ENCODE peak calls at places on chromosomes 11 and 22, in ten cellular contexts. T, A, J, K, P, Z, H, U, N and D are unnamed samples.

GRCh38 chr22:17314472-17314871 is 54.8 kb upstream of the CECR2 start:
- DNase-seq in T (no peak), A (no peak), J (no peak), K (no peak), P (no peak), Z (no peak), H (no peak), U (no peak), N (no peak), D (no peak)

GRCh38 chr11:18229501-18229900 is 7.1 kb downstream of the SAA4 start:
- DNase-seq in T (no peak), A (no peak), J (no peak), K (no peak), P (no peak), Z (no peak), H (no peak), U (no peak), N (no peak), D (no peak)

GRCh38 chr11:74278721-74279148 is 32.7 kb downstream of the P4HA3 start:
- DNase-seq in T (peak), A (no peak), J (peak), K (peak), P (no peak), Z (peak), H (peak), U (peak), N (peak), D (peak)

GRCh38 chr11:74330065-74330858 is 18.8 kb upstream of the P4HA3 start:
- DNase-seq in T (peak), A (no peak), J (peak), K (peak), P (no peak), Z (no peak), H (no peak), U (peak), N (peak), D (peak)

GRCh38 chr11:76266269-76266668 is 60.0 kb upstream of the WNT11 start:
- DNase-seq in T (peak), A (no peak), J (peak), K (peak), P (no peak), Z (peak), H (peak), U (peak), N (peak), D (peak)

GRCh38 chr11:9615031-9615451 is 41.6 kb downstream of the WEE1 start:
- DNase-seq in T (no peak), A (no peak), J (no peak), K (peak), P (no peak), Z (no peak), H (no peak), U (peak), N (no peak), D (no peak)

GRCh38 chr22:40578171-40578570 is 58.3 kb downstream of the MRTFA start:
- DNase-seq in T (no peak), A (no peak), J (no peak), K (no peak), P (no peak), Z (no peak), H (no peak), U (no peak), N (no peak), D (no peak)

GRCh38 chr22:18966748-18967147 is 30.7 kb upstream of the PRODH start:
- DNase-seq in T (no peak), A (no peak), J (no peak), K (no peak), P (no peak), Z (no peak), H (no peak), U (no peak), N (no peak), D (no peak)

DNA sequence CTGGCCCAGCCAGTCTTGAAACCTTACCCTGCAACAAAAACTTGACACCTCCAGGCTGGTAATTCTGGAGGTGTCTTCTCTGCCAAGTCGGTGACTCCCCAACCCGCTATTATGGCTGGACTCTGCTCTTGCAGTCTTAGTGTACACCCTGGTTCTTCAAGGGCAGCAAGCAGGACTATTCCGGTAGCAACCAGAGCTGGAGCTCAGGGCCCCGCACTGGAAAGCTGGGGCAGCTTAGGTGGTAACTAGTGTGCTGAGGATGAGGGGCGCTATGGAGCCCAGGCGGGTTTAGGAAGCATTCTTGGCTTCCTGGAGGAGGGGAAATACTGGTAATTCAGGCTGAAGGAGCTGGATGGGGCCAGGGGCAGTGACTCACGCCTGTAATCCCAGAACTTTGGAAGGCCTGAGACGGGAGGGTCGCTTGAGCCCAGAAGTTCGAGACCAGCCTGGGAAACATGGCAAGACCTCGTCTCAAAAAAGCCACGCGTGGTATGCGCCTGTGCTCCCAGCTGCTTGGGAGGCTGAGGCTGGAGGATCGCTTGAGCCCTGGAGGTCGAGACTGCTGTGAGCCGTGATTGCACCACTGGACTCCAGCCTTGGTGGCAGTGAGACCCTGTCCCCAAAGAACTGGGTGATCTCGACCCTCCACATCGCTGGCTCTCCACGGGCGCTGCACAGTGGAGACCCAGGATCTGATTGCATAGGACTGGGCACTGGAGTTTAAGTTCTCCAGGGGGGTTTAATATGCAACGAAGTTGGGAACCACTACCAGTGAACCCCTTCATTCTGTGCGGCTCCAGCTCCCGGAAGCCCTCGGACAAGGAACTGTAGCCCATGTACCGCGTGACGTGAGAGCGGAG is 10.6 kb upstream of the AIFM3 start:
- DNase-seq in T (no peak), A (no peak), J (no peak), K (peak), P (peak), Z (no peak), H (no peak), U (no peak), N (peak), D (peak)
- TF ChIP-seq CTCF in T (no peak), A (no peak), J (peak), K (no peak), P (peak), Z (no peak), H (no peak), U (no peak), N (no peak), D (peak)

GRCh38 chr22:46193898-46194310 is 43.6 kb downstream of the PPARA start:
- DNase-seq in T (no peak), A (no peak), J (no peak), K (no peak), P (no peak), Z (no peak), H (no peak), U (no peak), N (no peak), D (no peak)

GRCh38 chr22:46195487-46196165 is 45.3 kb downstream of the PPARA start:
- DNase-seq in T (no peak), A (no peak), J (no peak), K (peak), P (no peak), Z (no peak), H (no peak), U (no peak), N (no peak), D (no peak)

GRCh38 chr22:46196268-46196667 is 45.9 kb downstream of the PPARA start:
- DNase-seq in T (no peak), A (no peak), J (no peak), K (no peak), P (no peak), Z (no peak), H (no peak), U (no peak), N (no peak), D (no peak)

GRCh38 chr22:46187862-46188261 is 37.5 kb downstream of the PPARA start:
- DNase-seq in T (no peak), A (no peak), J (no peak), K (no peak), P (no peak), Z (no peak), H (no peak), U (no peak), N (no peak), D (no peak)

GRCh38 chr22:46192210-46192993 is 42.1 kb downstream of the PPARA start:
- DNase-seq in T (no peak), A (no peak), J (no peak), K (no peak), P (no peak), Z (no peak), H (no peak), U (no peak), N (no peak), D (no peak)
- TF ChIP-seq CTCF in T (no peak), A (no peak), J (no peak), K (no peak), P (no peak), Z (no peak), H (no peak), U (no peak), N (no peak), D (no peak)

GRCh38 chr11:1518301-1518700 is 31.7 kb upstream of the MOB2 start:
- DNase-seq in T (no peak), A (no peak), J (no peak), K (no peak), P (no peak), Z (no peak), H (no peak), U (no peak), N (no peak), D (no peak)

GRCh38 chr11:1519028-1519736 is 32.6 kb upstream of the MOB2 start:
- DNase-seq in T (no peak), A (no peak), J (no peak), K (no peak), P (no peak), Z (no peak), H (no peak), U (no peak), N (no peak), D (no peak)

GRCh38 chr11:1516273-1517067 is 29.9 kb upstream of the MOB2 start:
- DNase-seq in T (no peak), A (no peak), J (no peak), K (peak), P (no peak), Z (peak), H (peak), U (peak), N (no peak), D (peak)

GRCh38 chr11:1515082-1516060 is 28.8 kb upstream of the MOB2 start:
- DNase-seq in T (peak), A (peak), J (no peak), K (peak), P (peak), Z (no peak), H (no peak), U (peak), N (peak), D (peak)

GRCh38 chr11:1517117-1518005 is 30.8 kb upstream of the MOB2 start:
- DNase-seq in T (no peak), A (no peak), J (no peak), K (no peak), P (no peak), Z (no peak), H (no peak), U (no peak), N (no peak), D (no peak)
- TF ChIP-seq CTCF in T (no peak), A (no peak), J (no peak), K (no peak), P (no peak), Z (no peak), H (no peak), U (no peak), N (no peak), D (no peak)

DNA sequence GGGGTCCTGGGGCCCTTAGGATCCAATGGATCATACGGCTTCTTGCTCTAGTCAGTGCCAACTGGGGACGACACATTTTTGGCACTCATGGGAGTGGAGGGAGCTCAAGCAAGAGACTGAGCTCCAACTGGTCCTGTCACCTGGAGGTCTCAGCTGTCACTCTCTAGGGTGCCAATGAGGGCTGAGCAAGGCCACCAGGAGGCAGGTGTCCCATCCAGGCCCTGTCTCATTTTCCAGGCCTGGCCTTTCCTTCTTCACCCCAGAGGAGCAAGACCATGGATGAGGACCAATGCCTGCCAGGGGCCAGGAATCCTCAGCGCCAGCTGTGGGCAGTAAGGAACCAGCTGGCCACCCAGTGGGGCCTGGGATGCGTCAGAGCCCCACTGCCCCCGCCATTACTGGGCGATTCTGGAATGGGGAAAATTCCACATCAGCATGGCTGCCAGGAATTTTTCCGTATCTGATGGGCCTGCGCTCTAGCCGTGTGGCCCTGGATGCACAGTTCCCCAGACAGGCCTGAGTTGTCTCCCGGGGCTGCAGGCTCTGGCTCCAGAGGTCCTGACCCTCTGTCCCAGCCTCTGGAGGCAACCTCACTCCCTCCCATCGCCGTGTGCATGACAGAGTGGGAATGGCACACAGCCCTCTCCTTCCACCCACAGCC is 676 bp upstream of the GAL3ST1 start:
- DNase-seq in T (no peak), A (no peak), J (no peak), K (peak), P (peak), Z (no peak), H (peak), U (peak), N (peak), D (no peak)
- TF ChIP-seq CTCF in T (no peak), A (no peak), J (peak), K (no peak), P (peak), Z (peak), H (no peak), U (no peak), N (peak), D (no peak)

GRCh38 chr22:45612451-45612901 is 59.2 kb upstream of the ATXN10 start:
- DNase-seq in T (peak), A (no peak), J (no peak), K (peak), P (no peak), Z (peak), H (peak), U (peak), N (peak), D (peak)
- TF ChIP-seq CTCF in T (no peak), A (no peak), J (no peak), K (no peak), P (no peak), Z (no peak), H (no peak), U (no peak), N (no peak), D (no peak)

DNA sequence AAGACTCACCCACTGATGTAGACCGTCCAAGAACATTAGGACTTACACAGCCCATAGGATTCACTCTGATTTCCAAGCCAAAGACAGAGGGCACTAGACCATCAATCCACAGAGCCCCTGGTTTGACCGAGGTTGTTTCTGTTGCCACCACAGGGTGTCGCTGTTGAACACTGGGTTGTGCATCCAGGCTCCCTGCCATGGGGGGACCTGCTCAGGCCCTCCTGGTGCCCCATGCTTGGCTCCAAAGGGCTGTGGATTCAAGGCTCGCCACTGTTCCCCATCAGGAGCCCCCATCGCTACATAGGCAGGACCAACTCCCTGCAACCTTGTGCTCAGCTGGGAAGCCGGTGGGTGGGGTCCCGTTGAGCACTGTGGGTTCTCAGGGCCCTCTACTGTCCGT is 128.0 kb upstream of the ANO1 start:
- DNase-seq in T (peak), A (peak), J (no peak), K (peak), P (peak), Z (no peak), H (no peak), U (no peak), N (no peak), D (peak)
- TF ChIP-seq CTCF in T (peak), A (peak), J (peak), K (peak), P (peak), Z (peak), H (peak), U (peak), N (peak), D (peak)

GRCh38 chr11:67438121-67438902 is 830 bp upstream of the PTPRCAP start:
- DNase-seq in T (no peak), A (no peak), J (no peak), K (no peak), P (no peak), Z (no peak), H (no peak), U (no peak), N (no peak), D (no peak)

GRCh38 chr11:67440229-67441081 is 2.8 kb downstream of the CORO1B start:
- DNase-seq in T (no peak), A (no peak), J (no peak), K (no peak), P (no peak), Z (no peak), H (no peak), U (no peak), N (no peak), D (no peak)

GRCh38 chr11:67441731-67442401 is 1.4 kb downstream of the CORO1B start:
- DNase-seq in T (no peak), A (no peak), J (no peak), K (no peak), P (no peak), Z (no peak), H (no peak), U (no peak), N (no peak), D (no peak)

GRCh38 chr11:67441082-67441683 is 2.1 kb downstream of the CORO1B start:
- DNase-seq in T (no peak), A (no peak), J (no peak), K (no peak), P (no peak), Z (no peak), H (no peak), U (no peak), N (no peak), D (no peak)

GRCh38 chr11:67439321-67440228 is 2.1 kb upstream of the PTPRCAP start:
- DNase-seq in T (no peak), A (no peak), J (no peak), K (no peak), P (peak), Z (no peak), H (no peak), U (peak), N (no peak), D (peak)
- TF ChIP-seq CTCF in T (no peak), A (no peak), J (peak), K (no peak), P (peak), Z (peak), H (peak), U (peak), N (peak), D (peak)

GRCh38 chr22:38106814-38107578 is 3.5 kb downstream of the BAIAP2L2 start:
- DNase-seq in T (no peak), A (no peak), J (no peak), K (no peak), P (no peak), Z (no peak), H (no peak), U (no peak), N (no peak), D (no peak)
- TF ChIP-seq CTCF in T (no peak), A (no peak), J (no peak), K (no peak), P (no peak), Z (no peak), H (no peak), U (no peak), N (no peak), D (no peak)

GRCh38 chr11:117730256-117730800 is 66.7 kb downstream of the DSCAML1 start:
- DNase-seq in T (no peak), A (no peak), J (no peak), K (no peak), P (no peak), Z (no peak), H (no peak), U (no peak), N (no peak), D (no peak)
- TF ChIP-seq CTCF in T (no peak), A (no peak), J (no peak), K (no peak), P (peak), Z (no peak), H (no peak), U (no peak), N (no peak), D (no peak)